ENCODE peak calls at places on chromosome 12, in ten cellular contexts. E is keratinocyte; Y is H9; Q is heart left ventricle; G is mammary epithelial cell; J is mesenchymal stem cell; Z is CD8-positive, alpha-beta memory T cell; M is aorta; P is CD4-positive, CD25-positive, alpha-beta regulatory T cell; B is NT2/D1. W is an unnamed sample.

GRCh38 chr12:104958946-104959841 is 1.1 kb upstream of the SLC41A2 start:
- DNase-seq in E (no peak), Y (peak; percentile 53), Q (no peak), G (peak; percentile 32), J (peak; percentile 48), Z (no peak), M (peak; percentile 54), P (no peak), B (no peak), W (no peak)

GRCh38 chr12:128586630-128587029 is 237.1 kb downstream of the SLC15A4 start:
- DNase-seq in E (no peak), Y (no peak), Q (no peak), G (no peak), J (no peak), Z (no peak), M (no peak), P (no peak), B (no peak), W (no peak)

GRCh38 chr12:31874961-31875608 is 84.1 kb upstream of the RESF1 start:
- DNase-seq in E (peak; percentile 9), Y (peak; percentile 56), Q (peak; percentile 69), G (peak; percentile 83), J (peak; percentile 86), Z (peak; percentile 46), M (peak; percentile 75), P (peak; percentile 77), B (peak; percentile 81), W (peak; percentile 60)

GRCh38 chr12:168201-168600 is 45.8 kb downstream of the SLC6A12 start:
- DNase-seq in E (no peak), Y (no peak), Q (no peak), G (no peak), J (no peak), Z (no peak), M (no peak), P (no peak), B (no peak), W (no peak)

GRCh38 chr12:105455250-105455649 is 124.8 kb downstream of the C12orf75 start:
- DNase-seq in E (no peak), Y (no peak), Q (no peak), G (peak; percentile 62), J (no peak), Z (no peak), M (no peak), P (no peak), B (no peak), W (no peak)

GRCh38 chr12:92802906-92803305 is 100.1 kb downstream of the PLEKHG7 start:
- DNase-seq in E (no peak), Y (no peak), Q (no peak), G (no peak), J (no peak), Z (no peak), M (no peak), P (no peak), B (no peak), W (no peak)

GRCh38 chr12:89494411-89495231 is 30.0 kb downstream of the GALNT4 start:
- DNase-seq in E (no peak), Y (no peak), Q (no peak), G (peak; percentile 48), J (peak; percentile 60), Z (no peak), M (no peak), P (peak; percentile 82), B (no peak), W (no peak)

GRCh38 chr12:104957388-104958008 is 592 bp downstream of the SLC41A2 start:
- DNase-seq in E (no peak), Y (no peak), Q (no peak), G (no peak), J (peak; percentile 18), Z (peak; percentile 16), M (peak; percentile 59), P (peak; percentile 28), B (no peak), W (peak; percentile 9)

GRCh38 chr12:49923878-49924610 is 20.3 kb upstream of the FAIM2 start:
- DNase-seq in E (no peak), Y (peak; percentile 22), Q (no peak), G (no peak), J (no peak), Z (no peak), M (no peak), P (no peak), B (no peak), W (no peak)

GRCh38 chr12:49923035-49923644 is 19.4 kb upstream of the FAIM2 start:
- DNase-seq in E (no peak), Y (peak; percentile 21), Q (no peak), G (no peak), J (no peak), Z (no peak), M (no peak), P (no peak), B (no peak), W (no peak)

GRCh38 chr12:49922349-49923034 is 18.8 kb upstream of the FAIM2 start:
- DNase-seq in E (no peak), Y (peak; percentile 22), Q (no peak), G (no peak), J (no peak), Z (no peak), M (no peak), P (no peak), B (no peak), W (no peak)

GRCh38 chr12:49925433-49926194 is 21.9 kb upstream of the FAIM2 start:
- DNase-seq in E (no peak), Y (peak; percentile 25), Q (no peak), G (no peak), J (no peak), Z (no peak), M (no peak), P (no peak), B (no peak), W (no peak)

GRCh38 chr12:49924847-49925246 is 21.1 kb upstream of the FAIM2 start:
- DNase-seq in E (no peak), Y (peak; percentile 20), Q (no peak), G (no peak), J (no peak), Z (no peak), M (no peak), P (no peak), B (no peak), W (no peak)
- H3K4me1 ChIP-seq in E (no peaks in the 10 kb centered on the region), Y (no peaks in the 10 kb centered on the region), Q (peaks cover 9% of the 10 kb centered on the region), G (no peaks in the 10 kb centered on the region), J (no peaks in the 10 kb centered on the region), Z (no peaks in the 10 kb centered on the region), M (no peaks in the 10 kb centered on the region), P (no peaks in the 10 kb centered on the region), B (no peaks in the 10 kb centered on the region), W (no peaks in the 10 kb centered on the region)

GRCh38 chr12:111443086-111443485 is 37.4 kb downstream of the SH2B3 start:
- DNase-seq in E (no peak), Y (peak; percentile 34), Q (no peak), G (no peak), J (no peak), Z (no peak), M (no peak), P (no peak), B (no peak), W (no peak)

GRCh38 chr12:111443586-111443985 is 37.9 kb downstream of the SH2B3 start:
- DNase-seq in E (no peak), Y (no peak), Q (no peak), G (peak; percentile 78), J (peak; percentile 79), Z (no peak), M (no peak), P (no peak), B (no peak), W (no peak)

GRCh38 chr12:111441107-111441928 is 35.6 kb downstream of the SH2B3 start:
- DNase-seq in E (no peak), Y (peak; percentile 19), Q (no peak), G (no peak), J (no peak), Z (no peak), M (no peak), P (no peak), B (no peak), W (no peak)

GRCh38 chr12:111444314-111444705 is 38.6 kb downstream of the SH2B3 start:
- DNase-seq in E (no peak), Y (no peak), Q (peak; percentile 0), G (peak; percentile 27), J (peak; percentile 70), Z (no peak), M (no peak), P (peak; percentile 78), B (no peak), W (no peak)

DNA sequence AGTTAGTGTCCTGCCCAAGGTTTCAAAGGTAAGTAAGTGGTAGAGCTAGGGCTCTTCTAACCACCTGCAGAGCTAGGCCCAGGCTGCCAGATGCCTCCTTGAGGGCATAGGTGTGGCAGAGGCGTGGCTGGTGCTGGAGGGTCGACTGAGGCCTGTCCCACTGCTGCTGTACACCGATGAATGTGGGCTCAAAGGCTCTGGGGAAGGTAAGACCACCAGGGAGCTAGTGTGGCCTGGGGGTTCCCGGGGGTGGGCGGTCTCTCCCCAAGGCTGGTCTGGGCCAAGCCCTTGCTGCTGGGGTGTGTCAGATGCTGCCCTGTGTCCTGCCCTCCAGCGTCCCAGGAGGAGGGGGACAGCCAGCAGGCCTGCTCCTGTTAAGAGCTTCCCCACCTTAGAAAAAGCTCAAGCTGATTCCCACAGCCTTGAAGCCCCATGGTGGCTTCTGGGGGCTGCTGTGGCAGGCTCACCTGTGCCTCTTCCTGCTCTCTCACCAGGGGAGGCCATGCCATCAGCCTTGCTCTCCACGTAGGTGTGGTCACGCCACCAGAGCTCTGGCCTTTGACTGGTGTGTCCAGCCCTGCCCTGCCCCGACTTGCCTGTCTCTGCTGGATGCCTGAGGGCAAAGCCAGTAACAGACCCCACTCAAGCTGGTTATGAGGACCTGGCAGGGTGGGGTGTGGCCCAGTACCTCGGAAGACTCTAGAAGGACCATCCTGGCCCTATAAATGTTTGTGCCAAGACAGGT is 36.8 kb downstream of the SH2B3 start:
- DNase-seq in E (no peak), Y (peak; percentile 36), Q (no peak), G (no peak), J (no peak), Z (no peak), M (peak; percentile 38), P (no peak), B (no peak), W (no peak)
- H3K4me1 ChIP-seq in E (peaks cover 31% of the 10 kb centered on the region), Y (no peaks in the 10 kb centered on the region), Q (peaks cover 95% of the 10 kb centered on the region), G (peaks cover 49% of the 10 kb centered on the region), J (peaks cover 71% of the 10 kb centered on the region), Z (peaks cover 76% of the 10 kb centered on the region), M (no peaks in the 10 kb centered on the region), P (peaks cover 50% of the 10 kb centered on the region), B (peaks cover 57% of the 10 kb centered on the region), W (peaks cover 79% of the 10 kb centered on the region)

GRCh38 chr12:66693901-66694513 is 15.1 kb upstream of the GRIP1 start:
- DNase-seq in E (peak; percentile 49), Y (no peak), Q (peak; percentile 15), G (peak; percentile 49), J (peak; percentile 71), Z (no peak), M (no peak), P (peak; percentile 69), B (peak; percentile 51), W (no peak)
- H3K4me1 ChIP-seq in E (no peaks in the 10 kb centered on the region), Y (no peaks in the 10 kb centered on the region), Q (no peaks in the 10 kb centered on the region), G (no peaks in the 10 kb centered on the region), J (no peaks in the 10 kb centered on the region), Z (no peaks in the 10 kb centered on the region), M (no peaks in the 10 kb centered on the region), P (no peaks in the 10 kb centered on the region), B (no peaks in the 10 kb centered on the region), W (no peaks in the 10 kb centered on the region)

GRCh38 chr12:42473130-42473529 is 116.4 kb downstream of the PRICKLE1 start:
- DNase-seq in E (peak; percentile 9), Y (no peak), Q (no peak), G (peak; percentile 53), J (peak; percentile 26), Z (no peak), M (no peak), P (no peak), B (no peak), W (no peak)

GRCh38 chr12:42469355-42470006 is 120.1 kb downstream of the PRICKLE1 start:
- DNase-seq in E (no peak), Y (no peak), Q (no peak), G (no peak), J (no peak), Z (no peak), M (no peak), P (peak; percentile 57), B (no peak), W (no peak)

GRCh38 chr12:42474391-42474790 is 115.2 kb downstream of the PRICKLE1 start:
- DNase-seq in E (peak; percentile 75), Y (no peak), Q (no peak), G (peak; percentile 95), J (peak; percentile 6), Z (no peak), M (no peak), P (no peak), B (no peak), W (no peak)

GRCh38 chr12:42475055-42475454 is 114.5 kb downstream of the PRICKLE1 start:
- DNase-seq in E (no peak), Y (no peak), Q (no peak), G (peak; percentile 20), J (no peak), Z (no peak), M (no peak), P (no peak), B (no peak), W (no peak)

GRCh38 chr12:42473561-42473960 is 116.0 kb downstream of the PRICKLE1 start:
- DNase-seq in E (no peak), Y (no peak), Q (no peak), G (no peak), J (no peak), Z (no peak), M (no peak), P (no peak), B (no peak), W (no peak)
- H3K4me1 ChIP-seq in E (peaks cover 29% of the 10 kb centered on the region), Y (peaks cover 10% of the 10 kb centered on the region), Q (peaks cover 29% of the 10 kb centered on the region), G (peaks cover 35% of the 10 kb centered on the region), J (peaks cover 15% of the 10 kb centered on the region), Z (no peaks in the 10 kb centered on the region), M (no peaks in the 10 kb centered on the region), P (peaks cover 4% of the 10 kb centered on the region), B (no peaks in the 10 kb centered on the region), W (no peaks in the 10 kb centered on the region)

W was measured in effector memory CD4-positive, alpha-beta T cell.